ENCODE peak calls at places on chromosomes 1 and 21, in ten cellular contexts. One of them, this sample, is unnamed.

GRCh38 chr21:44686000-44686781 is 4.2 kb upstream of the KRTAP12-1 start:
- DNase-seq in ascending aorta: peak; percentile 27
- DNase-seq in retinal pigment epithelial cell: no peak
- DNase-seq in germinal center: no peak
- DNase-seq in pancreas: no peak
- DNase-seq in activated naive CD4-positive, alpha-beta T cell: no peak
- DNase-seq in hippocampal formation: no peak
- DNase-seq in activated CD8-positive, alpha-beta memory T cell treated with anti-CD3 and anti-CD28 coated beads, Interleukin-2, amount 50 U/mL, for 48 hours: no peak
- DNase-seq in smooth muscle cell of the brain vasculature: no peak
- DNase-seq in stimulated activated CD4-positive, alpha-beta T cell treated with anti-CD3 and anti-CD28 coated beads, Interleukin-1b, Interleukin-23, amount 100 ng/mL, for 24 hours: no peak
- DNase-seq in this sample: no peak

GRCh38 chr1:24692351-24692980 is 49.4 kb downstream of the SRRM1 start:
- DNase-seq in ascending aorta: no peak
- DNase-seq in retinal pigment epithelial cell: no peak
- DNase-seq in germinal center: no peak
- DNase-seq in pancreas: no peak
- DNase-seq in activated naive CD4-positive, alpha-beta T cell: no peak
- DNase-seq in hippocampal formation: no peak
- DNase-seq in activated CD8-positive, alpha-beta memory T cell treated with anti-CD3 and anti-CD28 coated beads, Interleukin-2, amount 50 U/mL, for 48 hours: no peak
- DNase-seq in smooth muscle cell of the brain vasculature: no peak
- DNase-seq in stimulated activated CD4-positive, alpha-beta T cell treated with anti-CD3 and anti-CD28 coated beads, Interleukin-1b, Interleukin-23, amount 100 ng/mL, for 24 hours: no peak
- DNase-seq in this sample: no peak

GRCh38 chr1:220189750-220190347 is 82.4 kb downstream of the RAB3GAP2 start:
- DNase-seq in ascending aorta: no peak
- DNase-seq in retinal pigment epithelial cell: no peak
- DNase-seq in germinal center: peak; percentile 24
- DNase-seq in pancreas: no peak
- DNase-seq in activated naive CD4-positive, alpha-beta T cell: no peak
- DNase-seq in hippocampal formation: no peak
- DNase-seq in activated CD8-positive, alpha-beta memory T cell treated with anti-CD3 and anti-CD28 coated beads, Interleukin-2, amount 50 U/mL, for 48 hours: no peak
- DNase-seq in smooth muscle cell of the brain vasculature: peak; percentile 9
- DNase-seq in stimulated activated CD4-positive, alpha-beta T cell treated with anti-CD3 and anti-CD28 coated beads, Interleukin-1b, Interleukin-23, amount 100 ng/mL, for 24 hours: no peak
- DNase-seq in this sample: no peak

GRCh38 chr21:16102113-16102512 is 372.3 kb downstream of the USP25 start:
- DNase-seq in ascending aorta: no peak
- DNase-seq in retinal pigment epithelial cell: no peak
- DNase-seq in germinal center: no peak
- DNase-seq in pancreas: no peak
- DNase-seq in activated naive CD4-positive, alpha-beta T cell: no peak
- DNase-seq in hippocampal formation: no peak
- DNase-seq in activated CD8-positive, alpha-beta memory T cell treated with anti-CD3 and anti-CD28 coated beads, Interleukin-2, amount 50 U/mL, for 48 hours: no peak
- DNase-seq in smooth muscle cell of the brain vasculature: no peak
- DNase-seq in stimulated activated CD4-positive, alpha-beta T cell treated with anti-CD3 and anti-CD28 coated beads, Interleukin-1b, Interleukin-23, amount 100 ng/mL, for 24 hours: no peak
- DNase-seq in this sample: no peak

GRCh38 chr21:42044871-42045495 is 26.1 kb upstream of the UMODL1 start:
- DNase-seq in ascending aorta: no peak
- DNase-seq in retinal pigment epithelial cell: no peak
- DNase-seq in germinal center: no peak
- DNase-seq in pancreas: no peak
- DNase-seq in activated naive CD4-positive, alpha-beta T cell: no peak
- DNase-seq in hippocampal formation: no peak
- DNase-seq in activated CD8-positive, alpha-beta memory T cell treated with anti-CD3 and anti-CD28 coated beads, Interleukin-2, amount 50 U/mL, for 48 hours: no peak
- DNase-seq in smooth muscle cell of the brain vasculature: no peak
- DNase-seq in stimulated activated CD4-positive, alpha-beta T cell treated with anti-CD3 and anti-CD28 coated beads, Interleukin-1b, Interleukin-23, amount 100 ng/mL, for 24 hours: no peak
- DNase-seq in this sample: no peak

GRCh38 chr1:27990920-27991537 is 31.3 kb downstream of the XKR8 start:
- DNase-seq in ascending aorta: no peak
- DNase-seq in retinal pigment epithelial cell: no peak
- DNase-seq in germinal center: no peak
- DNase-seq in pancreas: no peak
- DNase-seq in activated naive CD4-positive, alpha-beta T cell: no peak
- DNase-seq in hippocampal formation: no peak
- DNase-seq in activated CD8-positive, alpha-beta memory T cell treated with anti-CD3 and anti-CD28 coated beads, Interleukin-2, amount 50 U/mL, for 48 hours: no peak
- DNase-seq in smooth muscle cell of the brain vasculature: no peak
- DNase-seq in stimulated activated CD4-positive, alpha-beta T cell treated with anti-CD3 and anti-CD28 coated beads, Interleukin-1b, Interleukin-23, amount 100 ng/mL, for 24 hours: no peak
- DNase-seq in this sample: no peak

GRCh38 chr1:229192031-229192430 is 78.9 kb upstream of the RAB4A start:
- DNase-seq in ascending aorta: no peak
- DNase-seq in retinal pigment epithelial cell: no peak
- DNase-seq in germinal center: no peak
- DNase-seq in pancreas: no peak
- DNase-seq in activated naive CD4-positive, alpha-beta T cell: no peak
- DNase-seq in hippocampal formation: no peak
- DNase-seq in activated CD8-positive, alpha-beta memory T cell treated with anti-CD3 and anti-CD28 coated beads, Interleukin-2, amount 50 U/mL, for 48 hours: no peak
- DNase-seq in smooth muscle cell of the brain vasculature: no peak
- DNase-seq in stimulated activated CD4-positive, alpha-beta T cell treated with anti-CD3 and anti-CD28 coated beads, Interleukin-1b, Interleukin-23, amount 100 ng/mL, for 24 hours: no peak
- DNase-seq in this sample: no peak

GRCh38 chr1:197320991-197321531 is 53.0 kb downstream of the CRB1 start:
- DNase-seq in ascending aorta: no peak
- DNase-seq in retinal pigment epithelial cell: peak; percentile 62
- DNase-seq in germinal center: no peak
- DNase-seq in pancreas: peak; percentile 7
- DNase-seq in activated naive CD4-positive, alpha-beta T cell: no peak
- DNase-seq in hippocampal formation: peak; percentile 15
- DNase-seq in activated CD8-positive, alpha-beta memory T cell treated with anti-CD3 and anti-CD28 coated beads, Interleukin-2, amount 50 U/mL, for 48 hours: no peak
- DNase-seq in smooth muscle cell of the brain vasculature: no peak
- DNase-seq in stimulated activated CD4-positive, alpha-beta T cell treated with anti-CD3 and anti-CD28 coated beads, Interleukin-1b, Interleukin-23, amount 100 ng/mL, for 24 hours: no peak
- DNase-seq in this sample: no peak

GRCh38 chr1:184433928-184434502 is 47.2 kb downstream of the C1orf21 start:
- DNase-seq in ascending aorta: no peak
- DNase-seq in retinal pigment epithelial cell: no peak
- DNase-seq in germinal center: no peak
- DNase-seq in pancreas: no peak
- DNase-seq in activated naive CD4-positive, alpha-beta T cell: no peak
- DNase-seq in hippocampal formation: no peak
- DNase-seq in activated CD8-positive, alpha-beta memory T cell treated with anti-CD3 and anti-CD28 coated beads, Interleukin-2, amount 50 U/mL, for 48 hours: no peak
- DNase-seq in smooth muscle cell of the brain vasculature: no peak
- DNase-seq in stimulated activated CD4-positive, alpha-beta T cell treated with anti-CD3 and anti-CD28 coated beads, Interleukin-1b, Interleukin-23, amount 100 ng/mL, for 24 hours: no peak
- DNase-seq in this sample: no peak

GRCh38 chr21:43305336-43305665 is 121.6 kb downstream of the SIK1 start:
- DNase-seq in ascending aorta: no peak
- DNase-seq in retinal pigment epithelial cell: no peak
- DNase-seq in germinal center: no peak
- DNase-seq in pancreas: no peak
- DNase-seq in activated naive CD4-positive, alpha-beta T cell: no peak
- DNase-seq in hippocampal formation: no peak
- DNase-seq in activated CD8-positive, alpha-beta memory T cell treated with anti-CD3 and anti-CD28 coated beads, Interleukin-2, amount 50 U/mL, for 48 hours: no peak
- DNase-seq in smooth muscle cell of the brain vasculature: no peak
- DNase-seq in stimulated activated CD4-positive, alpha-beta T cell treated with anti-CD3 and anti-CD28 coated beads, Interleukin-1b, Interleukin-23, amount 100 ng/mL, for 24 hours: no peak
- DNase-seq in this sample: no peak

GRCh38 chr1:14392161-14392886 is 206.2 kb upstream of the KAZN start:
- DNase-seq in ascending aorta: no peak
- DNase-seq in retinal pigment epithelial cell: no peak
- DNase-seq in germinal center: no peak
- DNase-seq in pancreas: no peak
- DNase-seq in activated naive CD4-positive, alpha-beta T cell: no peak
- DNase-seq in hippocampal formation: no peak
- DNase-seq in activated CD8-positive, alpha-beta memory T cell treated with anti-CD3 and anti-CD28 coated beads, Interleukin-2, amount 50 U/mL, for 48 hours: no peak
- DNase-seq in smooth muscle cell of the brain vasculature: no peak
- DNase-seq in stimulated activated CD4-positive, alpha-beta T cell treated with anti-CD3 and anti-CD28 coated beads, Interleukin-1b, Interleukin-23, amount 100 ng/mL, for 24 hours: no peak
- DNase-seq in this sample: no peak

GRCh38 chr1:110307239-110307974 is 31.8 kb upstream of the RBM15 start:
- DNase-seq in ascending aorta: no peak
- DNase-seq in retinal pigment epithelial cell: no peak
- DNase-seq in germinal center: no peak
- DNase-seq in pancreas: no peak
- DNase-seq in activated naive CD4-positive, alpha-beta T cell: no peak
- DNase-seq in hippocampal formation: no peak
- DNase-seq in activated CD8-positive, alpha-beta memory T cell treated with anti-CD3 and anti-CD28 coated beads, Interleukin-2, amount 50 U/mL, for 48 hours: no peak
- DNase-seq in smooth muscle cell of the brain vasculature: no peak
- DNase-seq in stimulated activated CD4-positive, alpha-beta T cell treated with anti-CD3 and anti-CD28 coated beads, Interleukin-1b, Interleukin-23, amount 100 ng/mL, for 24 hours: no peak
- DNase-seq in this sample: no peak

GRCh38 chr1:109598156-109598555 is 21.3 kb downstream of the GNAT2 start:
- DNase-seq in ascending aorta: no peak
- DNase-seq in retinal pigment epithelial cell: no peak
- DNase-seq in germinal center: no peak
- DNase-seq in pancreas: no peak
- DNase-seq in activated naive CD4-positive, alpha-beta T cell: no peak
- DNase-seq in hippocampal formation: no peak
- DNase-seq in activated CD8-positive, alpha-beta memory T cell treated with anti-CD3 and anti-CD28 coated beads, Interleukin-2, amount 50 U/mL, for 48 hours: no peak
- DNase-seq in smooth muscle cell of the brain vasculature: no peak
- DNase-seq in stimulated activated CD4-positive, alpha-beta T cell treated with anti-CD3 and anti-CD28 coated beads, Interleukin-1b, Interleukin-23, amount 100 ng/mL, for 24 hours: no peak
- DNase-seq in this sample: no peak

GRCh38 chr1:185409763-185410528 is 92.9 kb upstream of the IVNS1ABP start:
- DNase-seq in ascending aorta: no peak
- DNase-seq in retinal pigment epithelial cell: peak; percentile 61
- DNase-seq in germinal center: no peak
- DNase-seq in pancreas: no peak
- DNase-seq in activated naive CD4-positive, alpha-beta T cell: no peak
- DNase-seq in hippocampal formation: no peak
- DNase-seq in activated CD8-positive, alpha-beta memory T cell treated with anti-CD3 and anti-CD28 coated beads, Interleukin-2, amount 50 U/mL, for 48 hours: no peak
- DNase-seq in smooth muscle cell of the brain vasculature: no peak
- DNase-seq in stimulated activated CD4-positive, alpha-beta T cell treated with anti-CD3 and anti-CD28 coated beads, Interleukin-1b, Interleukin-23, amount 100 ng/mL, for 24 hours: no peak
- DNase-seq in this sample: no peak

GRCh38 chr21:44065428-44065827 is 41.8 kb upstream of the PWP2 start:
- DNase-seq in ascending aorta: no peak
- DNase-seq in retinal pigment epithelial cell: no peak
- DNase-seq in germinal center: peak; percentile 39
- DNase-seq in pancreas: no peak
- DNase-seq in activated naive CD4-positive, alpha-beta T cell: no peak
- DNase-seq in hippocampal formation: no peak
- DNase-seq in activated CD8-positive, alpha-beta memory T cell treated with anti-CD3 and anti-CD28 coated beads, Interleukin-2, amount 50 U/mL, for 48 hours: peak; percentile 81
- DNase-seq in smooth muscle cell of the brain vasculature: no peak
- DNase-seq in stimulated activated CD4-positive, alpha-beta T cell treated with anti-CD3 and anti-CD28 coated beads, Interleukin-1b, Interleukin-23, amount 100 ng/mL, for 24 hours: no peak
- DNase-seq in this sample: no peak

GRCh38 chr21:36415375-36415774 is 30.2 kb downstream of the CHAF1B start:
- DNase-seq in ascending aorta: no peak
- DNase-seq in retinal pigment epithelial cell: no peak
- DNase-seq in germinal center: no peak
- DNase-seq in pancreas: no peak
- DNase-seq in activated naive CD4-positive, alpha-beta T cell: no peak
- DNase-seq in hippocampal formation: no peak
- DNase-seq in activated CD8-positive, alpha-beta memory T cell treated with anti-CD3 and anti-CD28 coated beads, Interleukin-2, amount 50 U/mL, for 48 hours: no peak
- DNase-seq in smooth muscle cell of the brain vasculature: no peak
- DNase-seq in stimulated activated CD4-positive, alpha-beta T cell treated with anti-CD3 and anti-CD28 coated beads, Interleukin-1b, Interleukin-23, amount 100 ng/mL, for 24 hours: no peak
- DNase-seq in this sample: no peak

GRCh38 chr1:30345525-30346145 is 377.8 kb downstream of the MATN1 start:
- DNase-seq in ascending aorta: no peak
- DNase-seq in retinal pigment epithelial cell: no peak
- DNase-seq in germinal center: no peak
- DNase-seq in pancreas: no peak
- DNase-seq in activated naive CD4-positive, alpha-beta T cell: no peak
- DNase-seq in hippocampal formation: no peak
- DNase-seq in activated CD8-positive, alpha-beta memory T cell treated with anti-CD3 and anti-CD28 coated beads, Interleukin-2, amount 50 U/mL, for 48 hours: no peak
- DNase-seq in smooth muscle cell of the brain vasculature: no peak
- DNase-seq in stimulated activated CD4-positive, alpha-beta T cell treated with anti-CD3 and anti-CD28 coated beads, Interleukin-1b, Interleukin-23, amount 100 ng/mL, for 24 hours: no peak
- DNase-seq in this sample: no peak

GRCh38 chr1:113800487-113800886 is 11.8 kb downstream of the RSBN1 start:
- DNase-seq in ascending aorta: no peak
- DNase-seq in retinal pigment epithelial cell: no peak
- DNase-seq in germinal center: no peak
- DNase-seq in pancreas: no peak
- DNase-seq in activated naive CD4-positive, alpha-beta T cell: no peak
- DNase-seq in hippocampal formation: no peak
- DNase-seq in activated CD8-positive, alpha-beta memory T cell treated with anti-CD3 and anti-CD28 coated beads, Interleukin-2, amount 50 U/mL, for 48 hours: no peak
- DNase-seq in smooth muscle cell of the brain vasculature: no peak
- DNase-seq in stimulated activated CD4-positive, alpha-beta T cell treated with anti-CD3 and anti-CD28 coated beads, Interleukin-1b, Interleukin-23, amount 100 ng/mL, for 24 hours: no peak
- DNase-seq in this sample: no peak

GRCh38 chr21:44702973-44703730 is 6.2 kb downstream of the KRTAP10-12 start:
- DNase-seq in ascending aorta: peak; percentile 42
- DNase-seq in retinal pigment epithelial cell: no peak
- DNase-seq in germinal center: no peak
- DNase-seq in pancreas: no peak
- DNase-seq in activated naive CD4-positive, alpha-beta T cell: no peak
- DNase-seq in hippocampal formation: no peak
- DNase-seq in activated CD8-positive, alpha-beta memory T cell treated with anti-CD3 and anti-CD28 coated beads, Interleukin-2, amount 50 U/mL, for 48 hours: peak; percentile 44
- DNase-seq in smooth muscle cell of the brain vasculature: no peak
- DNase-seq in stimulated activated CD4-positive, alpha-beta T cell treated with anti-CD3 and anti-CD28 coated beads, Interleukin-1b, Interleukin-23, amount 100 ng/mL, for 24 hours: no peak
- DNase-seq in this sample: no peak

GRCh38 chr1:244369256-244370057 is 82.3 kb downstream of the ADSS2 start:
- DNase-seq in ascending aorta: no peak
- DNase-seq in retinal pigment epithelial cell: no peak
- DNase-seq in germinal center: no peak
- DNase-seq in pancreas: no peak
- DNase-seq in activated naive CD4-positive, alpha-beta T cell: no peak
- DNase-seq in hippocampal formation: no peak
- DNase-seq in activated CD8-positive, alpha-beta memory T cell treated with anti-CD3 and anti-CD28 coated beads, Interleukin-2, amount 50 U/mL, for 48 hours: no peak
- DNase-seq in smooth muscle cell of the brain vasculature: no peak
- DNase-seq in stimulated activated CD4-positive, alpha-beta T cell treated with anti-CD3 and anti-CD28 coated beads, Interleukin-1b, Interleukin-23, amount 100 ng/mL, for 24 hours: no peak
- DNase-seq in this sample: no peak

GRCh38 chr1:24417681-24418080 is 2.1 kb downstream of the NIPAL3 start:
- DNase-seq in ascending aorta: no peak
- DNase-seq in retinal pigment epithelial cell: no peak
- DNase-seq in germinal center: no peak
- DNase-seq in pancreas: no peak
- DNase-seq in activated naive CD4-positive, alpha-beta T cell: no peak
- DNase-seq in hippocampal formation: no peak
- DNase-seq in activated CD8-positive, alpha-beta memory T cell treated with anti-CD3 and anti-CD28 coated beads, Interleukin-2, amount 50 U/mL, for 48 hours: no peak
- DNase-seq in smooth muscle cell of the brain vasculature: no peak
- DNase-seq in stimulated activated CD4-positive, alpha-beta T cell treated with anti-CD3 and anti-CD28 coated beads, Interleukin-1b, Interleukin-23, amount 100 ng/mL, for 24 hours: no peak
- DNase-seq in this sample: no peak

GRCh38 chr1:84406209-84406917 is 8.1 kb downstream of the DNASE2B start:
- DNase-seq in ascending aorta: no peak
- DNase-seq in retinal pigment epithelial cell: no peak
- DNase-seq in germinal center: no peak
- DNase-seq in pancreas: no peak
- DNase-seq in activated naive CD4-positive, alpha-beta T cell: no peak
- DNase-seq in hippocampal formation: no peak
- DNase-seq in activated CD8-positive, alpha-beta memory T cell treated with anti-CD3 and anti-CD28 coated beads, Interleukin-2, amount 50 U/mL, for 48 hours: no peak
- DNase-seq in smooth muscle cell of the brain vasculature: no peak
- DNase-seq in stimulated activated CD4-positive, alpha-beta T cell treated with anti-CD3 and anti-CD28 coated beads, Interleukin-1b, Interleukin-23, amount 100 ng/mL, for 24 hours: no peak
- DNase-seq in this sample: no peak

GRCh38 chr1:76568839-76569238 is 298.4 kb upstream of the ST6GALNAC5 start:
- DNase-seq in ascending aorta: no peak
- DNase-seq in retinal pigment epithelial cell: no peak
- DNase-seq in germinal center: no peak
- DNase-seq in pancreas: no peak
- DNase-seq in activated naive CD4-positive, alpha-beta T cell: no peak
- DNase-seq in hippocampal formation: no peak
- DNase-seq in activated CD8-positive, alpha-beta memory T cell treated with anti-CD3 and anti-CD28 coated beads, Interleukin-2, amount 50 U/mL, for 48 hours: no peak
- DNase-seq in smooth muscle cell of the brain vasculature: no peak
- DNase-seq in stimulated activated CD4-positive, alpha-beta T cell treated with anti-CD3 and anti-CD28 coated beads, Interleukin-1b, Interleukin-23, amount 100 ng/mL, for 24 hours: no peak
- DNase-seq in this sample: no peak

GRCh38 chr1:160374701-160375443 is 8.0 kb downstream of the NHLH1 start:
- DNase-seq in ascending aorta: no peak
- DNase-seq in retinal pigment epithelial cell: no peak
- DNase-seq in germinal center: no peak
- DNase-seq in pancreas: no peak
- DNase-seq in activated naive CD4-positive, alpha-beta T cell: no peak
- DNase-seq in hippocampal formation: no peak
- DNase-seq in activated CD8-positive, alpha-beta memory T cell treated with anti-CD3 and anti-CD28 coated beads, Interleukin-2, amount 50 U/mL, for 48 hours: no peak
- DNase-seq in smooth muscle cell of the brain vasculature: no peak
- DNase-seq in stimulated activated CD4-positive, alpha-beta T cell treated with anti-CD3 and anti-CD28 coated beads, Interleukin-1b, Interleukin-23, amount 100 ng/mL, for 24 hours: no peak
- DNase-seq in this sample: no peak

This sample was measured in ureter.